ENCODE peak calls at places on chromosome 1, in five cellular contexts. C is BJ, G is mesothelial cell of epicardium, O is GM13977, D is heart left ventricle. V is an unnamed sample.

GRCh38 chr1:143735764-143736461 is 235.9 kb downstream of the FAM72C start:
- DNase-seq in C (no peak), D (no peak), G (no peak), O (no peak), V (no peak)

GRCh38 chr1:164504699-164505098 is 54.3 kb upstream of the PBX1 start:
- DNase-seq in D (no peak), O (no peak), G (no peak), C (no peak), V (peak; percentile 56)

GRCh38 chr1:68808351-68808750 is 311.5 kb upstream of the DEPDC1 start:
- DNase-seq in D (no peak), G (no peak), O (no peak), C (no peak), V (peak; percentile 4)

GRCh38 chr1:231210126-231210525 is 30.9 kb upstream of the GNPAT start:
- DNase-seq in O (no peak), D (no peak), G (no peak), C (no peak), V (no peak)

GRCh38 chr1:179476484-179476883 is 99.3 kb downstream of the NPHS2 start:
- DNase-seq in G (no peak), O (no peak), C (no peak), D (no peak), V (no peak)

GRCh38 chr1:233242827-233243483 is 52.6 kb downstream of the PCNX2 start:
- DNase-seq in O (no peak), D (no peak), C (no peak), G (no peak), V (no peak)

GRCh38 chr1:150065184-150065871 is 2.2 kb upstream of the VPS45 start:
- DNase-seq in C (peak; percentile 39), O (no peak), D (no peak), G (no peak), V (peak; percentile 56)

GRCh38 chr1:171743014-171743870 is 1.4 kb upstream of the VAMP4 start:
- DNase-seq in D (no peak), O (no peak), C (no peak), G (no peak), V (peak; percentile 81)

GRCh38 chr1:33397994-33398393 is 32.9 kb downstream of the PHC2 start:
- DNase-seq in O (no peak), G (no peak), C (no peak), D (no peak), V (peak; percentile 45)

GRCh38 chr1:210696709-210697108 is 368.0 kb downstream of the HHAT start:
- DNase-seq in D (no peak), G (no peak), C (no peak), O (peak; percentile 75), V (no peak)

GRCh38 chr1:34865981-34866761 is 6.6 kb upstream of the SMIM12 start:
- DNase-seq in D (peak; percentile 86), O (peak; percentile 91), G (peak; percentile 93), C (no peak), V (peak; percentile 67)

GRCh38 chr1:7975212-7975865 is 13.8 kb downstream of the PARK7 start:
- DNase-seq in O (peak; percentile 48), G (peak; percentile 73), C (no peak), D (peak; percentile 63), V (peak; percentile 89)

GRCh38 chr1:230542054-230542453 is 100.2 kb upstream of the COG2 start:
- DNase-seq in G (no peak), C (no peak), D (no peak), O (no peak), V (peak; percentile 69)

GRCh38 chr1:99180915-99181314 is 83.4 kb upstream of the PLPPR4 start:
- DNase-seq in C (no peak), D (no peak), O (no peak), G (no peak), V (no peak)

GRCh38 chr1:115837762-115838421 is 3.0 kb downstream of the NHLH2 start:
- DNase-seq in C (no peak), G (peak; percentile 57), O (no peak), D (no peak), V (no peak)

GRCh38 chr1:176656257-176656995 is 193.5 kb downstream of the PAPPA2 start:
- DNase-seq in G (no peak), D (peak; percentile 47), O (no peak), C (peak; percentile 81), V (peak; percentile 18)

GRCh38 chr1:4119516-4120220 is 219.6 kb upstream of the C1orf174 start:
- DNase-seq in O (no peak), G (no peak), C (no peak), D (no peak), V (no peak)

GRCh38 chr1:26986658-26987057 is 6.8 kb upstream of the TRNP1 start:
- DNase-seq in O (no peak), G (no peak), C (no peak), D (no peak), V (no peak)

GRCh38 chr1:117698398-117699160 is 92.7 kb downstream of the TENT5C start:
- DNase-seq in G (no peak), O (no peak), C (no peak), D (no peak), V (peak; percentile 21)

GRCh38 chr1:205068001-205068400 is 16.3 kb downstream of the TMEM81 start:
- DNase-seq in G (no peak), C (no peak), D (no peak), O (no peak), V (no peak)

GRCh38 chr1:98398649-98399048 is 262.9 kb upstream of the SNX7 start:
- DNase-seq in G (no peak), C (no peak), D (no peak), O (no peak), V (peak; percentile 66)

GRCh38 chr1:158019177-158019868 is 25.9 kb downstream of the KIRREL1 start:
- DNase-seq in O (no peak), D (peak; percentile 67), C (peak; percentile 86), G (peak; percentile 69), V (peak; percentile 96)

GRCh38 chr1:73770109-73770905 is 427.7 kb downstream of the LRRIQ3 start:
- DNase-seq in O (no peak), C (no peak), G (no peak), D (no peak), V (no peak)

GRCh38 chr1:216114180-216114579 is 309.1 kb downstream of the USH2A start:
- DNase-seq in D (no peak), G (no peak), O (no peak), C (no peak), V (no peak)

GRCh38 chr1:216111842-216112241 is 311.4 kb downstream of the USH2A start:
- DNase-seq in G (no peak), D (no peak), O (no peak), C (no peak), V (peak; percentile 7)
- TF ChIP-seq CTCF in G (no peak), D (no peak), O (no peak), C (peak; percentile 27), V (peak; percentile 36)

DNA sequence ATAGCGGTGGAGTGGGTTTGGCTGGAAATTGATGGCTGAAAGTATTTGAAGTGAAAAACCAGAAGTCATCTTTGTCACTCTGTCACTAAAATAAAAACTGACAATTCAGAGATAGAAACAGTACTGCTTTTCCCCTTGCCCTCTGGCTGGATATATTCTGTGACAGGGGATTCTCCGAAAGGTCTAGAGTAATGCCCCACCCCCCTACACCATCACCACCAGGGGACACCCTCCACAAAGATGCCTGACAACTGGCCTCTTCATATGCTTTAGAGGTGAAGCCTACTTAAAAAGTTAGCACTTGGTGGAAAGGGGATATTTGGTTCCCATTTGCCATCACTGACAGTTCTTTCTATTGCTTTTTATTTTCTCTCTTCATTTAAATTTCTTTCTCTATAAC is 73.5 kb downstream of the SGIP1 start:
- DNase-seq in G (no peak), D (no peak), O (peak; percentile 4), C (no peak), V (no peak)
- TF ChIP-seq CTCF in G (no peak), D (no peak), O (no peak), C (peak; percentile 13), V (peak; percentile 38)

GRCh38 chr1:84969489-84970250 is 27.2 kb downstream of the MCOLN2 start:
- DNase-seq in C (no peak), D (no peak), O (peak; percentile 21), G (no peak), V (no peak)

GRCh38 chr1:84971957-84972356 is 25.0 kb downstream of the MCOLN2 start:
- DNase-seq in O (no peak), C (no peak), G (no peak), D (no peak), V (no peak)

GRCh38 chr1:84975035-84975434 is 21.9 kb downstream of the MCOLN2 start:
- DNase-seq in C (no peak), O (no peak), G (no peak), D (no peak), V (no peak)

GRCh38 chr1:84972377-84972987 is 24.4 kb downstream of the MCOLN2 start:
- DNase-seq in C (no peak), D (no peak), O (no peak), G (no peak), V (peak; percentile 39)

DNA sequence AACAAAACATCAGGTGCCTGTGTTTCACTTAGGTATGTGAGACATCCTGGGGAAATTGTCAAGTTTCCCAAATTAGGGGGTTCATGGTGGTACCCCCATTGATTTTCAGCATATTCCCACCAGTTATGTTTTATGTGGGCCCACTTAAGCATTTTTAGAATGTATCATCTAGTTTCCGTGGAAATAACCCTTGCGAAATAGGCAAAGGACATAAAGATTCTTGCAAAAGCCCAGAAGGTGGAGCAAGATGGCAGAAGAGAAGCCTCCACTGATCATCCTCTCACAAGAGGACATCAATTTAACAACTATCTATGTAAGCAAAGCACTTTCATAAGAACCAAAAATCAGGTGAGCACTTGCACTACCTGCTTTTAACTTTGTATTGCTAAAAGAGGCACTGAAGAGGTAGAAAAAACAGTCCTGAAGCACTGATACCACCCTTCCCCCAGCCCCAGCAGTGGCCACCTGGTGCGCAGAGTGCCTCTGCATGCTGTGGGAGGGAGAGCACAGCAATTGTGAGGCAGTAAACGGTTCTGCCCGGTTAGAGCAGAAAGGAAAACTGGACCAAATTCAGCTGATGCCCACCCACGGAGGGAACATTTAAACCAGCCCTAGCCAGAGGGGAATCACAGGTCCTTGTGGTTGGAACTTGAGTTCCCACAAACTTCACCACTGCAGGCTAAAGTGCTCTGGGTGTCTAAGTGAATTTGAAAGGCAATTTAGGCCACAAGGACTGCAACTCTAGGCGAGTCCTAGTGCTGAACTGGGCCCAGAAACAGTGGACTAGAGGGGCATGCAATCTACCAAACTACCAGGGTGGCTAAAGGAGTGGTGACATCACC is 23.2 kb downstream of the MCOLN2 start:
- DNase-seq in C (no peak), O (no peak), D (no peak), G (no peak), V (peak; percentile 64)
- TF ChIP-seq CTCF in C (no peak), O (peak; percentile 38), D (no peak), G (no peak), V (peak; percentile 22)

GRCh38 chr1:235423214-235423652 is 56.0 kb downstream of the TBCE start:
- DNase-seq in O (peak; percentile 41), G (no peak), D (no peak), C (no peak), V (no peak)

GRCh38 chr1:235426680-235427079 is 59.5 kb downstream of the TBCE start:
- DNase-seq in D (no peak), G (no peak), C (no peak), O (no peak), V (no peak)

GRCh38 chr1:235426143-235426542 is 58.9 kb downstream of the TBCE start:
- DNase-seq in D (no peak), O (no peak), G (no peak), C (no peak), V (no peak)

GRCh38 chr1:235424092-235424491 is 56.9 kb downstream of the TBCE start:
- DNase-seq in C (no peak), G (no peak), D (no peak), O (no peak), V (no peak)

DNA sequence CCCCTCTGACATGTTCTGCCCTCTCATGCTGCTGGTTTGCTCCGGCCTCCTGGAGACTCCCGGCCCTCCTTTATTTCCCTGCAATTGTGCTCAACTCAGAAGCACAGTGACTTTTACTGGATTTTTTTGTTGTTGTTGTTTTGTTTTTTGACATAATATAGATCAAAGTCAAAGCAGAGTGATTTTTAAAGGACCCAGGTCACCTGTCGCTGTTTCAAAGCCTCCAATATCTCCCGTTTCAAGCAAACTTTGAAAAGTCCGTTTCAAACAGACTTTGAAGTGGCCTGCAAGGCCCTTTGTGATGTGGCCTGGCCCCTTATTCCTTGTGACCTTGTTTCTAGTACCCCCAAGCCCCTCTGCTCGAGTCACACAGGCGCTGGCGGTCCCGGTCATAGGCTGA is 58.1 kb downstream of the TBCE start:
- DNase-seq in C (no peak), G (no peak), D (no peak), O (no peak), V (no peak)
- TF ChIP-seq CTCF in C (no peak), G (no peak), D (no peak), O (no peak), V (no peak)

V was measured in choroid plexus epithelial cell.